ENCODE peak calls at places on chromosomes 3 and 15, in five cellular contexts. D is H9, O is IMR-90, B is H1, P is mesendoderm. J is an unnamed sample.

GRCh38 chr3:59064728-59065127 is 14.9 kb upstream of the CFAP20DC start:
- DNase-seq in O (no peak), D (no peak), B (no peak), P (no peak), J (no peak)

GRCh38 chr3:189099031-189099471 is 72.7 kb upstream of the TPRG1 start:
- DNase-seq in P (no peak), D (no peak), B (no peak), O (no peak), J (no peak)

GRCh38 chr3:124202754-124203153 is 210.8 kb upstream of the ROPN1 start:
- DNase-seq in O (no peak), D (no peak), B (no peak), P (no peak), J (no peak)

GRCh38 chr3:189690237-189690636 is 59.0 kb downstream of the TP63 start:
- DNase-seq in B (no peak), P (no peak), D (no peak), O (no peak), J (no peak)

GRCh38 chr3:4587838-4588105 is 94.6 kb downstream of the ITPR1 start:
- DNase-seq in O (no peak), B (no peak), D (no peak), P (no peak), J (no peak)

GRCh38 chr3:66298591-66298990 is 77.8 kb downstream of the SLC25A26 start:
- DNase-seq in B (no peak), D (no peak), P (no peak), O (no peak), J (no peak)

GRCh38 chr3:48637305-48637704 is 2.0 kb upstream of the SLC26A6 start:
- DNase-seq in D (no peak), P (peak; percentile 27), B (no peak), O (no peak), J (no peak)

GRCh38 chr3:43884581-43884980 is 193.8 kb downstream of the ABHD5 start:
- DNase-seq in O (no peak), B (no peak), D (no peak), P (no peak), J (no peak)

GRCh38 chr15:80157215-80157614 is 4.4 kb downstream of the FAH start:
- DNase-seq in B (no peak), O (no peak), P (no peak), D (no peak), J (no peak)

GRCh38 chr3:111761309-111761795 is 97.7 kb upstream of the PHLDB2 start:
- DNase-seq in P (no peak), B (no peak), D (no peak), O (peak; percentile 85), J (peak; percentile 75)

GRCh38 chr3:117893638-117894037 is 1141.0 kb downstream of the IGSF11 start:
- DNase-seq in O (no peak), P (no peak), B (no peak), D (no peak), J (no peak)

GRCh38 chr15:56082263-56082761 is 88.9 kb upstream of the NEDD4 start:
- DNase-seq in P (no peak), B (no peak), D (no peak), O (no peak), J (no peak)

GRCh38 chr3:16407365-16407764 is 106.1 kb downstream of the RFTN1 start:
- DNase-seq in D (no peak), B (no peak), P (no peak), O (no peak), J (no peak)

GRCh38 chr3:136624894-136625815 is 127.0 kb downstream of the STAG1 start:
- DNase-seq in D (no peak), B (no peak), O (no peak), P (peak; percentile 97), J (no peak)

GRCh38 chr3:109195812-109196211 is 59.3 kb downstream of the C3orf85 start:
- DNase-seq in P (peak; percentile 57), O (no peak), B (no peak), D (no peak), J (peak; percentile 66)

GRCh38 chr15:51731549-51732267 is 5.7 kb downstream of the LYSMD2 start:
- DNase-seq in O (peak; percentile 85), P (no peak), D (no peak), B (no peak), J (peak; percentile 95)

DNA sequence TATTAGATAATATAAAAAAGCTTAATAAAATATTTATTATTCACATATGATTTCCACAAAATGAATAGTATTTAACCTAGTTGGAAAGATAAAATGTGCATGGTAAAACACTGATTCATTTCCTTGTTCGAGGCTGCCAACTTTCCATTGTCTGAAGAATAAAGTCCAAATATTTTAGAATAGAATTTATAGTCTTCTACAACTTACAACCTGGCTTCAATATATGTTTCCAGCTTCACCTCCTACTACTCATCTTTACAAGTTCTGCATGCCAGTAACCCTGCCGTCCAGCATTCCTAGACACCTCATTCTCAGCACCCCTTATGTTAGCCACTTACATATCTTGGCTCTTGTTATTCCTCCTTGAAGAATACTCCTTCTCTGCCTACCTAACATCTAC is 244.5 kb downstream of the FGF12 start:
- DNase-seq in B (no peak), P (no peak), D (no peak), O (no peak), J (no peak)
- H3K4ac ChIP-seq in B (no peak overlapping the region), P (no peak overlapping the region), D (no peak overlapping the region), O (no peak overlapping the region), J (no peak overlapping the region)

GRCh38 chr15:62389887-62390792 is 225.1 kb upstream of the C2CD4B start:
- DNase-seq in D (peak; percentile 69), O (peak; percentile 77), B (peak; percentile 84), P (peak; percentile 85), J (peak; percentile 81)
- H2BK120ac ChIP-seq in D (no peak within 1 kb of the TSS), O (peak within 1 kb of the TSS; percentile 86), B (no peak within 1 kb of the TSS), P (no peak within 1 kb of the TSS), J (peak within 1 kb of the TSS; percentile 77)

GRCh38 chr3:37673391-37673790 is 188.3 kb upstream of the CTDSPL start:
- DNase-seq in O (no peak), D (no peak), P (peak; percentile 69), B (no peak), J (no peak)
- H2AK5ac ChIP-seq in O (no peak overlapping the region), D (no peak overlapping the region), P (no peak overlapping the region), B (no peak overlapping the region), J (no peak overlapping the region)

GRCh38 chr3:14406762-14407161 is 4.4 kb downstream of the SLC6A6 start:
- DNase-seq in D (no peak), B (no peak), O (no peak), P (no peak), J (no peak)

GRCh38 chr3:14404396-14405119 is 2.2 kb downstream of the SLC6A6 start:
- DNase-seq in O (no peak), B (no peak), P (no peak), D (no peak), J (no peak)

GRCh38 chr3:14405886-14406238 is 3.5 kb downstream of the SLC6A6 start:
- DNase-seq in O (no peak), D (no peak), P (no peak), B (no peak), J (no peak)

GRCh38 chr3:14406336-14406735 is 3.9 kb downstream of the SLC6A6 start:
- DNase-seq in B (no peak), D (no peak), P (no peak), O (no peak), J (no peak)

GRCh38 chr3:14405120-14405885 is 2.9 kb downstream of the SLC6A6 start:
- DNase-seq in O (no peak), D (no peak), P (no peak), B (no peak), J (peak; percentile 45)
- H3K4ac ChIP-seq in O (peak overlapping the region; percentile 64), D (no peak overlapping the region), P (no peak overlapping the region), B (no peak overlapping the region), J (no peak overlapping the region)

GRCh38 chr3:119297169-119297568 is 3.0 kb downstream of the ARHGAP31 start:
- DNase-seq in D (no peak), B (no peak), O (peak; percentile 71), P (no peak), J (peak; percentile 43)
- H2BK120ac ChIP-seq in D (no peak overlapping the region), B (no peak overlapping the region), O (no peak overlapping the region), P (no peak overlapping the region), J (no peak overlapping the region)

DNA sequence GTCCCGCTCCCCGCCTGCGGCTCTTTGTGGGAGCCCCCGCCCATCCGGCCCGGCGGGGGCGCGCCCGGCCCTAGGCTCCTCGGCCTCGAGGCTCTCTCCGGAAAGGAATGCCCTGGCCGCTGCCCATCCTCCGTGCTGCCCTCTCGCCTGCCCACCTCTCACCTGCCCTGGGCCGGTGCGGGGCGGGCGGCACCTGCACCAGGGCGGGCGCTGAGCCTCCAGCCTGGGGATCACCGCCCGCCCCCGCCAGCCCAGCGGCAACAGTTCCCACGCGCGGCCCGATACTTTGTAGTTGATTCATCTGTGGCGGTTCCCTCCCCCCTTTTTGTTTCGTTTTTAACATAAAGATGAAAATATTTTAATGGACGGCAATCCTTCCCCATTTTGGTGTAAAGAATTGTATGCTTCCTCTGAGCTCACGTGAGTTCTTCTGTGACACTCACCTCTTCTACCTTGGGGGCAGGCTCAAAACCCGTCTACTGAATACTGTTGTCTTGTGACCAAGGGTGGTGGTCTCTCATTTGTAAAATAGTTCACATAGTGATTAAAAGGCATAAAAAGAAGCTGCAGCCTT is 1.9 kb downstream of the KLF13 start:
- DNase-seq in B (no peak), P (no peak), O (peak; percentile 49), D (no peak), J (peak; percentile 57)
- H2AK5ac ChIP-seq in B (no peak overlapping the region), P (no peak overlapping the region), O (no peak overlapping the region), D (no peak overlapping the region), J (no peak overlapping the region)